ENCODE peak calls at places on chromosomes 12 and 14, in nine cellular contexts. W is RWPE2; X is Peyer's patch; O is GM23248; Z is body of pancreas; A is kidney; L is A549; C is lower lobe of right lung; F is CD8-positive, alpha-beta memory T cell. U is an unnamed sample.

GRCh38 chr14:96042218-96042930 is 3.2 kb downstream of the C14orf132 start:
- DNase-seq in O (peak; percentile 73), L (no peak), C (no peak), Z (no peak), W (no peak), X (no peak), F (no peak), A (no peak), U (no peak)

GRCh38 chr12:110330124-110330523 is 49.1 kb downstream of the ATP2A2 start:
- DNase-seq in F (no peak), O (no peak), X (no peak), Z (no peak), L (no peak), W (no peak), C (no peak), A (no peak), U (no peak)

GRCh38 chr14:68173227-68173972 is 353.8 kb downstream of the RAD51B start:
- DNase-seq in Z (no peak), O (peak; percentile 54), C (no peak), F (no peak), A (no peak), W (no peak), X (no peak), L (no peak), U (no peak)

GRCh38 chr14:52834440-52834842 is 43.0 kb upstream of the GNPNAT1 start:
- DNase-seq in W (no peak), A (no peak), O (peak; percentile 81), Z (no peak), L (peak; percentile 24), F (no peak), C (no peak), X (no peak), U (no peak)

GRCh38 chr12:12645485-12645884 is 33.8 kb downstream of the CREBL2 start:
- DNase-seq in W (no peak), L (no peak), F (peak; percentile 64), Z (peak; percentile 32), A (no peak), C (no peak), O (peak; percentile 74), X (no peak), U (no peak)

GRCh38 chr14:102055181-102055901 is 31.5 kb downstream of the HSP90AA1 start:
- DNase-seq in A (peak; percentile 74), Z (peak; percentile 52), O (peak; percentile 80), W (peak; percentile 80), X (no peak), F (no peak), L (no peak), C (no peak), U (no peak)

GRCh38 chr12:114668905-114669304 is 15.1 kb downstream of the TBX3 start:
- DNase-seq in Z (no peak), A (no peak), F (no peak), X (no peak), W (no peak), O (peak; percentile 40), C (no peak), L (no peak), U (peak; percentile 21)

GRCh38 chr14:70097576-70098256 is 91.0 kb downstream of the SLC8A3 start:
- DNase-seq in C (no peak), F (no peak), L (no peak), Z (no peak), W (no peak), A (no peak), X (no peak), O (no peak), U (no peak)

GRCh38 chr14:67973415-67973814 is 153.8 kb downstream of the RAD51B start:
- DNase-seq in C (no peak), A (no peak), F (no peak), O (no peak), L (no peak), X (no peak), Z (no peak), W (no peak), U (no peak)

GRCh38 chr12:107404981-107405380 is 280.6 kb upstream of the PWP1 start:
- DNase-seq in O (peak; percentile 65), W (no peak), A (no peak), Z (no peak), C (no peak), F (no peak), X (no peak), L (peak; percentile 40), U (no peak)

GRCh38 chr14:90726656-90727055 is 89.6 kb downstream of the TTC7B start:
- DNase-seq in X (peak; percentile 59), Z (peak; percentile 32), W (no peak), F (no peak), C (peak; percentile 57), O (peak; percentile 65), L (no peak), A (no peak), U (peak; percentile 46)

GRCh38 chr14:99596772-99597171 is 7.2 kb downstream of the CCDC85C start:
- DNase-seq in F (no peak), W (peak; percentile 57), L (no peak), Z (no peak), O (no peak), A (no peak), X (peak; percentile 83), C (no peak), U (no peak)
- H3K27ac ChIP-seq in F (no peak overlapping the region), W (peak overlapping the region; percentile 49), L (peak overlapping the region; percentile 49), Z (peak overlapping the region; percentile 64), O (no peak overlapping the region), A (no peak overlapping the region), X (peak overlapping the region; percentile 91), C (peak overlapping the region; percentile 76), U (no peak overlapping the region)

GRCh38 chr12:53124352-53124723 is 21.1 kb downstream of the SOAT2 start:
- DNase-seq in F (no peak), X (no peak), A (no peak), Z (no peak), O (no peak), C (no peak), W (no peak), L (no peak), U (no peak)
- H3K4me3 ChIP-seq in F (no peak overlapping the region), X (no peak overlapping the region), A (no peak overlapping the region), Z (no peak overlapping the region), O (no peak overlapping the region), C (no peak overlapping the region), W (no peak overlapping the region), L (no peak overlapping the region), U (no peak overlapping the region)

GRCh38 chr12:131922772-131923171 is 6.3 kb upstream of the PUS1 start:
- DNase-seq in X (no peak), F (no peak), Z (no peak), L (no peak), C (no peak), A (no peak), O (no peak), W (no peak), U (no peak)

GRCh38 chr12:131923260-131923659 is 5.8 kb upstream of the PUS1 start:
- DNase-seq in W (no peak), O (no peak), L (no peak), C (peak; percentile 35), F (no peak), X (no peak), Z (no peak), A (no peak), U (no peak)

GRCh38 chr12:131920157-131920508 is 8.9 kb upstream of the PUS1 start:
- DNase-seq in W (no peak), L (no peak), A (no peak), C (no peak), O (no peak), F (no peak), X (no peak), Z (peak; percentile 5), U (peak; percentile 7)

GRCh38 chr12:131920902-131921840 is 7.9 kb upstream of the PUS1 start:
- DNase-seq in X (no peak), Z (no peak), L (no peak), C (peak; percentile 45), W (no peak), O (no peak), F (no peak), A (no peak), U (no peak)

GRCh38 chr12:131921866-131922769 is 7.0 kb upstream of the PUS1 start:
- DNase-seq in A (no peak), C (no peak), W (no peak), Z (no peak), F (no peak), X (no peak), O (no peak), L (no peak), U (no peak)
- H3K27ac ChIP-seq in A (no peak overlapping the region), C (no peak overlapping the region), W (no peak overlapping the region), Z (no peak overlapping the region), F (no peak overlapping the region), X (no peak overlapping the region), O (no peak overlapping the region), L (no peak overlapping the region), U (peak overlapping the region; percentile 8)

GRCh38 chr12:639988-640387 is 23.3 kb downstream of the NINJ2 start:
- DNase-seq in W (no peak), L (no peak), X (no peak), A (no peak), F (no peak), C (no peak), O (no peak), Z (no peak), U (no peak)
- H3K4me3 ChIP-seq in W (no peak overlapping the region), L (no peak overlapping the region), X (no peak overlapping the region), A (no peak overlapping the region), F (no peak overlapping the region), C (no peak overlapping the region), O (no peak overlapping the region), Z (no peak overlapping the region), U (no peak overlapping the region)

GRCh38 chr12:109271418-109271817 is 37.7 kb downstream of the FOXN4 start:
- DNase-seq in Z (no peak), C (no peak), W (no peak), X (no peak), F (no peak), O (no peak), A (peak; percentile 7), L (no peak), U (no peak)
- H3K27ac ChIP-seq in Z (no peak overlapping the region), C (no peak overlapping the region), W (no peak overlapping the region), X (no peak overlapping the region), F (no peak overlapping the region), O (no peak overlapping the region), A (no peak overlapping the region), L (no peak overlapping the region), U (no peak overlapping the region)

DNA sequence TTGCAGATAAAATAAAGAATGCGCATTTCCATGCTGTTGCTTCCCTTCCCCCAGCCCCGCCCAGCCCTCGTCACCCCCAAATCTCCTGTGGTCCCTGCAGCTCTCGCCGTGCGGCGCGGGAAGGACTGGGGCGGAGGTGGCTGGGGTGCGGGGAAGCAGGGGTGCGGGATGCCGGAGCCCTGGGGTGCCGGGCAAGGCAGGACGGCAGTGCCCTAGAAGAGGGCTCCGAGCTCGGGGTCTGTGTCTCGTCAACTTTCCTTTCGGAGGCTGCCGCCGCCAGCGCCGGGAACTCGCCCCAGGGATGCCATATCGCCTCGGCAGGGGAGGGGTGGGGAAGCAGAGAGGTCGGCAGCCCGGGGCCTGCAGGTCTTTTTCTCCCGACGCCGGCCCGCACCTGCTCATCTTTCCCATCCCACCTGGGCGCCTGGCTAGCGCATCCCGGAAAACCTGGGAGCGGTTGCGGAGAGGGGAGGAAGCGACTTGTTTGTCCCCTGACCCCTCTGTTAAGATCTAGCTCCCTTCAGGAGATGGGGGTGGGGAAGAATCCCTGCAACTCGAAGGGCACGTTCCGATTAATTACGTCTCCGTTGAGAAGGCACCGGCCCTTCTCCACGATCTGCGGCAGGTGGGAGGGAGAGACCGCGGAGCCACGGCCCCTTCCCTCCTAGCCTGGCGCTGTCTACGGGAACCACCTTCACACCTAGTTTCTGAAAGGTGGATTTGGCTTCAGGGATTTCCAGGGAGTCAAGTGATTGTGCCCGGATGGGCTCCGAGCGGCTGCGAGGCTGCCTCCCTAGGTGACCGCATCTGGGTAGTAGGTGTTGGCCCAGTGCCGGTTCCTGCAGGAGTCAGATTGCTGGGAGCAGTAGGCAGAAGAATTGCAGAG is 621 bp downstream of the CNTN1 start:
- DNase-seq in Z (peak; percentile 71), C (peak; percentile 54), X (no peak), W (peak; percentile 55), O (peak; percentile 36), A (peak; percentile 78), F (no peak), L (peak; percentile 36), U (peak; percentile 54)
- H3K4me3 ChIP-seq in Z (peak overlapping the region; percentile 43), C (peak overlapping the region; percentile 59), X (peak overlapping the region; percentile 35), W (peak overlapping the region; percentile 31), O (peak overlapping the region; percentile 68), A (peak overlapping the region; percentile 73), F (no peak overlapping the region), L (peak overlapping the region; percentile 91), U (peak overlapping the region; percentile 55)

U was measured in psoas muscle.